ENCODE peak calls at places on chromosomes 4 and X, in seven cellular contexts. E, H, M, I, T, A and X are unnamed samples.

GRCh38 chr4:76894537-76894936 is 3.4 kb downstream of the SOWAHB start:
- DNase-seq in E (no peak), I (no peak), T (no peak), A (no peak), H (no peak), M (no peak), X (no peak)

GRCh38 chr4:72205298-72205697 is 173.5 kb downstream of the NPFFR2 start:
- DNase-seq in I (no peak), H (no peak), A (no peak), E (no peak), T (no peak), M (no peak), X (no peak)

GRCh38 chr4:85696661-85697060 is 221.7 kb downstream of the ARHGAP24 start:
- DNase-seq in A (no peak), M (no peak), E (no peak), H (no peak), I (no peak), T (no peak), X (no peak)

GRCh38 chr4:165541773-165542459 is 163.1 kb downstream of the CPE start:
- DNase-seq in M (no peak), A (no peak), I (no peak), E (no peak), H (peak), T (no peak), X (no peak)

GRCh38 chr4:26113339-26113940 is 199.4 kb downstream of the SMIM20 start:
- DNase-seq in E (no peak), T (no peak), A (no peak), M (no peak), H (no peak), I (no peak), X (no peak)

GRCh38 chrX:71493111-71493613 is 39.7 kb upstream of the OGT start:
- DNase-seq in T (no peak), I (peak), H (no peak), M (no peak), A (no peak), E (peak), X (no peak)

GRCh38 chr4:26174033-26174432 is 146.8 kb upstream of the RBPJ start:
- DNase-seq in T (no peak), M (no peak), I (no peak), H (no peak), E (no peak), A (no peak), X (no peak)

GRCh38 chr4:154208424-154208823 is 283.2 kb downstream of the DCHS2 start:
- DNase-seq in H (no peak), A (no peak), T (no peak), I (peak), E (no peak), M (no peak), X (peak)

GRCh38 chr4:134668237-134668636 is 466.6 kb upstream of the PABPC4L start:
- DNase-seq in I (peak), H (no peak), A (no peak), E (no peak), T (no peak), M (no peak), X (peak)

GRCh38 chr4:78776729-78777555 is 792 bp downstream of the BMP2K start:
- DNase-seq in E (peak), I (peak), A (peak), M (no peak), T (peak), H (peak), X (peak)

GRCh38 chr4:155674669-155675071 is 8.0 kb downstream of the GUCY1A1 start:
- DNase-seq in E (no peak), I (no peak), M (no peak), T (no peak), H (no peak), A (no peak), X (no peak)

GRCh38 chr4:183807420-183808101 is 97.5 kb upstream of the STOX2 start:
- DNase-seq in I (no peak), A (no peak), E (peak), H (no peak), M (no peak), T (no peak), X (no peak)

GRCh38 chr4:188400456-188400855 is 261.2 kb downstream of the TRIML1 start:
- DNase-seq in E (no peak), I (no peak), A (no peak), H (no peak), T (no peak), M (no peak), X (no peak)

GRCh38 chr4:104870495-104871228 is 276.0 kb upstream of the TET2 start:
- DNase-seq in I (no peak), E (no peak), M (no peak), A (no peak), T (no peak), H (no peak), X (no peak)

GRCh38 chrX:23773601-23774175 is 9.3 kb upstream of the SAT1 start:
- DNase-seq in T (no peak), M (no peak), I (no peak), A (no peak), E (no peak), H (no peak), X (no peak)

GRCh38 chrX:12115377-12115776 is 22.9 kb upstream of the FRMPD4 start:
- DNase-seq in T (no peak), H (no peak), I (peak), E (no peak), A (no peak), M (no peak), X (no peak)

GRCh38 chrX:107677501-107677901 is 49.2 kb downstream of the PRPS1 start:
- DNase-seq in T (no peak), E (no peak), H (no peak), M (no peak), I (peak), A (no peak), X (no peak)

GRCh38 chr4:101831816-101832215 is 41.3 kb downstream of the BANK1 start:
- DNase-seq in A (no peak), T (no peak), H (no peak), I (no peak), E (no peak), M (no peak), X (no peak)

GRCh38 chrX:39854772-39855747 is 242.7 kb downstream of the BCOR start:
- DNase-seq in E (no peak), H (no peak), A (peak), M (no peak), I (no peak), T (no peak), X (no peak)

GRCh38 chr4:92163348-92163747 is 140.4 kb upstream of the GRID2 start:
- DNase-seq in E (no peak), A (no peak), T (no peak), M (no peak), I (peak), H (no peak), X (no peak)

GRCh38 chr4:125283702-125284279 is 31.0 kb upstream of the FAT4 start:
- DNase-seq in E (no peak), I (peak), M (no peak), T (no peak), H (peak), A (peak), X (no peak)

GRCh38 chrX:30888526-30889146 is 418 bp downstream of the TAB3 start:
- DNase-seq in A (peak), H (no peak), I (peak), T (peak), M (no peak), E (no peak), X (no peak)

GRCh38 chr4:70839537-70840093 is at the start of gene GRSF1:
- DNase-seq in I (peak), A (peak), T (peak), H (peak), M (no peak), E (peak), X (peak)

GRCh38 chr4:89781321-89781720 is 55.6 kb downstream of the SNCA start:
- DNase-seq in M (no peak), T (no peak), H (no peak), E (no peak), I (peak), A (no peak), X (no peak)

GRCh38 chrX:106802388-106803275 is at the start of gene TBC1D8B:
- DNase-seq in E (peak), I (peak), A (peak), T (peak), M (peak), H (peak), X (peak)

GRCh38 chrX:40871385-40872082 is 136.2 kb upstream of the MED14 start:
- DNase-seq in E (no peak), T (no peak), A (no peak), H (no peak), M (no peak), I (peak), X (no peak)

GRCh38 chr4:122716825-122717448 is 15.6 kb upstream of the BBS12 start:
- DNase-seq in I (peak), E (peak), T (peak), A (peak), H (peak), M (no peak), X (peak)

GRCh38 chr4:780730-781492 is 45.0 kb downstream of the CPLX1 start:
- DNase-seq in M (no peak), E (no peak), A (no peak), I (no peak), H (peak), T (no peak), X (no peak)

GRCh38 chr4:66829310-66829709 is 716.0 kb downstream of the CENPC start:
- DNase-seq in A (no peak), E (no peak), M (no peak), T (no peak), I (no peak), H (no peak), X (no peak)

GRCh38 chr4:98794565-98795205 is 134.2 kb downstream of the EIF4E start:
- DNase-seq in E (no peak), I (peak), M (no peak), H (no peak), A (no peak), T (no peak), X (peak)

GRCh38 chr4:184775854-184776555 is 42.1 kb upstream of the CENPU start:
- DNase-seq in I (no peak), E (peak), A (no peak), H (no peak), T (no peak), M (no peak), X (no peak)

GRCh38 chrX:47574609-47575325 is 7.5 kb upstream of the TIMP1 start:
- DNase-seq in A (no peak), M (no peak), I (no peak), H (no peak), T (no peak), E (no peak), X (no peak)

GRCh38 chrX:46184749-46185148 is 360.5 kb downstream of the ZNF674 start:
- DNase-seq in T (no peak), I (no peak), H (no peak), M (no peak), E (no peak), A (no peak), X (no peak)

GRCh38 chr4:145481164-145481941 is at the start of gene SMAD1:
- DNase-seq in A (peak), H (peak), T (peak), E (peak), M (no peak), I (peak), X (peak)

GRCh38 chr4:158858410-158859189 is 89.8 kb downstream of the FNIP2 start:
- DNase-seq in T (no peak), I (peak), M (no peak), H (no peak), A (no peak), E (no peak), X (peak)